ENCODE peak calls at places on chromosomes 3 and 15, in eight cellular contexts. I is fibroblast of pulmonary artery; H is astrocyte of the spinal cord; E is nephron progenitor cell; V is uterus; L is HFF-Myc; S is CD8-positive, alpha-beta T cell; A is pancreas. J is an unnamed sample.

GRCh38 chr3:160806094-160806493 is 50.1 kb downstream of the PPM1L start:
- DNase-seq in S (no peak), A (no peak), E (no peak), H (no peak), V (no peak), I (no peak), L (no peak), J (no peak)

GRCh38 chr3:45677045-45677436 is 12.2 kb upstream of the SACM1L start:
- DNase-seq in L (no peak), I (peak; percentile 84), S (peak; percentile 68), E (no peak), H (peak; percentile 45), A (no peak), V (peak; percentile 64), J (peak; percentile 89)

GRCh38 chr3:36219398-36219797 is 160.9 kb upstream of the STAC start:
- DNase-seq in A (no peak), L (no peak), I (peak; percentile 42), S (no peak), H (peak; percentile 90), V (no peak), E (no peak), J (no peak)

GRCh38 chr15:85579957-85580694 is 199.7 kb downstream of the AKAP13 start:
- DNase-seq in S (no peak), E (no peak), L (no peak), V (peak; percentile 32), A (no peak), I (peak; percentile 81), H (peak; percentile 50), J (peak; percentile 67)

GRCh38 chr3:127464642-127465041 is 125.9 kb downstream of the TPRA1 start:
- DNase-seq in A (no peak), I (no peak), H (no peak), S (no peak), E (no peak), V (no peak), L (no peak), J (no peak)

GRCh38 chr3:148366743-148367410 is 330.8 kb upstream of the AGTR1 start:
- DNase-seq in S (no peak), E (no peak), H (peak; percentile 29), A (no peak), I (peak; percentile 26), V (no peak), L (no peak), J (no peak)

GRCh38 chr3:128432898-128433629 is 33.6 kb downstream of the DNAJB8 start:
- DNase-seq in L (no peak), A (peak; percentile 75), E (peak; percentile 62), S (no peak), V (no peak), H (no peak), I (no peak), J (no peak)

GRCh38 chr15:91584895-91585294 is 268.6 kb upstream of the SLCO3A1 start:
- DNase-seq in L (no peak), H (no peak), S (no peak), I (no peak), V (no peak), A (no peak), E (no peak), J (no peak)

GRCh38 chr3:113211370-113212154 is at the start of gene BOC:
- DNase-seq in S (no peak), I (peak; percentile 66), V (peak; percentile 51), E (peak; percentile 46), A (peak; percentile 80), H (peak; percentile 74), L (no peak), J (peak; percentile 77)

GRCh38 chr15:45439521-45439931 is 61.2 kb upstream of the GATM start:
- DNase-seq in I (no peak), L (no peak), V (no peak), H (no peak), A (no peak), S (no peak), E (no peak), J (no peak)

GRCh38 chr3:47152578-47152977 is 11.3 kb downstream of the SETD2 start:
- DNase-seq in V (no peak), I (peak; percentile 11), S (no peak), A (no peak), L (no peak), H (no peak), E (no peak), J (no peak)

GRCh38 chr3:183247190-183247589 is 5.9 kb upstream of the B3GNT5 start:
- DNase-seq in A (no peak), V (no peak), I (peak; percentile 41), E (no peak), S (no peak), H (no peak), L (no peak), J (no peak)

GRCh38 chr15:90818251-90819210 is 49.9 kb upstream of the FURIN start:
- DNase-seq in S (peak; percentile 35), H (no peak), V (no peak), E (no peak), A (no peak), L (no peak), I (no peak), J (peak; percentile 74)

GRCh38 chr15:31296304-31297220 is 30.1 kb upstream of the KLF13 start:
- DNase-seq in A (peak; percentile 77), I (no peak), E (no peak), L (no peak), H (no peak), S (no peak), V (no peak), J (peak; percentile 68)

GRCh38 chr15:95162967-95163531 is 931.7 kb downstream of the MCTP2 start:
- DNase-seq in I (peak; percentile 60), L (peak; percentile 85), H (peak; percentile 91), A (no peak), S (no peak), V (peak; percentile 39), E (no peak), J (peak; percentile 70)

GRCh38 chr15:67006089-67007065 is 59.0 kb upstream of the SMAD3 start:
- DNase-seq in H (no peak), I (peak; percentile 38), V (no peak), A (no peak), E (no peak), L (no peak), S (no peak), J (no peak)

GRCh38 chr15:41487802-41488201 is 5.9 kb upstream of the ITPKA start:
- DNase-seq in S (no peak), E (no peak), L (no peak), A (no peak), H (no peak), I (no peak), V (no peak), J (no peak)

GRCh38 chr15:101152914-101153313 is 98.9 kb downstream of the CHSY1 start:
- DNase-seq in I (no peak), S (no peak), A (peak; percentile 41), E (no peak), H (no peak), L (no peak), V (no peak), J (peak; percentile 52)

GRCh38 chr15:79025802-79026201 is 64.8 kb downstream of the RASGRF1 start:
- DNase-seq in V (no peak), E (no peak), A (no peak), H (no peak), S (no peak), L (no peak), I (no peak), J (no peak)

GRCh38 chr3:191094057-191094456 is 105.0 kb upstream of the OSTN start:
- DNase-seq in E (no peak), H (peak; percentile 58), I (peak; percentile 71), A (no peak), S (no peak), V (no peak), L (no peak), J (no peak)

GRCh38 chr15:63050737-63051700 is 8.5 kb downstream of the TPM1 start:
- DNase-seq in I (peak; percentile 79), E (no peak), H (peak; percentile 83), S (no peak), L (no peak), A (no peak), V (no peak), J (no peak)

GRCh38 chr3:112360574-112360973 is 27.6 kb downstream of the CD200 start:
- DNase-seq in H (peak; percentile 29), I (peak; percentile 65), S (no peak), V (no peak), E (no peak), L (no peak), A (no peak), J (no peak)

GRCh38 chr3:135989247-135989646 is 23.7 kb downstream of the PPP2R3A start:
- DNase-seq in L (no peak), S (no peak), I (no peak), V (no peak), A (no peak), E (no peak), H (peak; percentile 55), J (no peak)

DNA sequence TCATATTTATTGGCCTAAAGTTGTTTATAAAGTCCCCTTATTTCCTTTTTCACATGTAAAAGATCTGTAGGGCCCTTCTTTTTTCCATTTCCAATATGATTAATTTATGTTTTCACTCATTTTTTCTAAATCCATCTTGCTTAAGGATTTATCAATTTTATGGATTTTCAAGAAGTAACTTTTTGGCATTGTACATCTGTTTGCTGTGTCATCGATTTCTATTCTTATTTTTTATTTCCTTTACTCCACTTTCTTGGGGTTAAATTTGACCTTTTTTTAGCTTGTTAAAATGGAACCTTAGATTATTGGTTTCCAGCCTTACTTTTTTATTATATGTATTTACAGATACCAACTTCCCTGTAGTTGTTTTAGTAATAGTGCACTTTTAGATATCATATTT is 207.9 kb downstream of the LRTM1 start:
- DNase-seq in V (no peak), H (no peak), I (no peak), S (no peak), L (no peak), E (no peak), A (no peak), J (no peak)
- TF ChIP-seq CTCF in V (no peak), H (no peak), I (no peak), S (no peak), L (no peak), E (no peak), A (no peak), J (no peak)

DNA sequence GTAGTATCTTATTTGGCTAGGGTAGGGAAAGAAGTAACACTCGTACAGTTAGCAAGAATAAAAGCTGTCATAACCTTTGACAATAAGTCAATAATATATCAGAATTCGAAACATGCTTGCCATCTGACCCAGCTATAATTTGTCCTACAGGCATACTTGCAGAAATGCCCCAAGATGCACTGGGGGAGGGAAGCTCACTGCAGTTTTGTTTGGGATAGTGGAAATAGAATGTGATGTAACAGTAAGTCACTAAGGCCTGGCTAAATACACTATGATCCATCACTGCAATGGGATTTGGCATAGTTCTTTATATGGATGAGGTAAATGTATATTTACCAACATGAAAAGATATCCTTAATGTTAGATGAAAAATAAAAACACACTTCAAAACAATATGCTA is 25.5 kb upstream of the TMOD3 start:
- DNase-seq in V (no peak), L (no peak), A (no peak), H (no peak), E (no peak), I (no peak), S (no peak), J (no peak)
- TF ChIP-seq CTCF in V (no peak), L (no peak), A (no peak), H (no peak), E (no peak), I (no peak), S (no peak), J (no peak)

GRCh38 chr3:146817705-146818104 is 212.6 kb upstream of the PLSCR5 start:
- DNase-seq in A (no peak), I (peak; percentile 45), E (no peak), L (no peak), V (no peak), H (peak; percentile 88), S (no peak), J (no peak)
- TF ChIP-seq CTCF in A (no peak), I (peak; percentile 21), E (no peak), L (peak; percentile 37), V (no peak), H (peak; percentile 55), S (no peak), J (no peak)

GRCh38 chr3:14147617-14148016 is 22.8 kb downstream of the TMEM43 start:
- DNase-seq in A (no peak), I (no peak), L (no peak), E (no peak), V (no peak), S (no peak), H (no peak), J (no peak)
- TF ChIP-seq CTCF in A (no peak), I (no peak), L (no peak), E (no peak), V (no peak), S (no peak), H (no peak), J (no peak)